ENCODE peak calls at places on chromosomes 6 and 20, in four cellular contexts. I is heart left ventricle; F is tibial artery; G is CD8-positive, alpha-beta memory T cell. M is an unnamed sample. For H3K36me3, the result is how much of the 10 kb centered on the place peaks cover.

GRCh38 chr20:62381202-62381797 is 5.6 kb upstream of the RPS21 start:
- DNase-seq in I (no peak), F (no peak), G (no peak), M (no peak)

GRCh38 chr6:3785745-3786098 is 34.2 kb upstream of the PXDC1 start:
- DNase-seq in I (no peak), F (no peak), G (no peak), M (no peak)

GRCh38 chr20:58117944-58118343 is 110.5 kb downstream of the ANKRD60 start:
- DNase-seq in I (no peak), F (no peak), G (no peak), M (no peak)

GRCh38 chr6:139386404-139386803 is 12.0 kb upstream of the CITED2 start:
- DNase-seq in I (no peak), F (no peak), G (no peak), M (no peak)

GRCh38 chr20:36435799-36436541 is 105.3 kb upstream of the MYL9 start:
- DNase-seq in I (peak), F (peak), G (peak), M (peak)

GRCh38 chr6:10451828-10452509 is 37.1 kb upstream of the TFAP2A start:
- DNase-seq in I (no peak), F (no peak), G (no peak), M (no peak)

GRCh38 chr20:45867811-45868176 is 10.4 kb downstream of the ZSWIM3 start:
- DNase-seq in I (no peak), F (no peak), G (no peak), M (no peak)

GRCh38 chr6:107653183-107653580 is 163.3 kb downstream of the SOBP start:
- DNase-seq in I (peak), F (no peak), G (no peak), M (no peak)

GRCh38 chr6:30885999-30886896 is 1.9 kb downstream of the DDR1 start:
- DNase-seq in I (no peak), F (peak), G (no peak), M (peak)

GRCh38 chr6:40568062-40568708 is 19.0 kb downstream of the LRFN2 start:
- DNase-seq in I (no peak), F (no peak), G (no peak), M (no peak)

GRCh38 chr6:19999319-20000191 is 162.4 kb downstream of the ID4 start:
- DNase-seq in I (no peak), F (no peak), G (no peak), M (no peak)

GRCh38 chr6:106529438-106529837 is 99.9 kb downstream of the RTN4IP1 start:
- DNase-seq in I (no peak), F (no peak), G (no peak), M (no peak)

GRCh38 chr20:4053516-4053919 is 38.2 kb upstream of the RNF24 start:
- DNase-seq in I (no peak), F (no peak), G (no peak), M (no peak)

GRCh38 chr20:3716195-3716834 is 3.9 kb upstream of the SIGLEC1 start:
- DNase-seq in I (peak), F (no peak), G (peak), M (peak)

DNA sequence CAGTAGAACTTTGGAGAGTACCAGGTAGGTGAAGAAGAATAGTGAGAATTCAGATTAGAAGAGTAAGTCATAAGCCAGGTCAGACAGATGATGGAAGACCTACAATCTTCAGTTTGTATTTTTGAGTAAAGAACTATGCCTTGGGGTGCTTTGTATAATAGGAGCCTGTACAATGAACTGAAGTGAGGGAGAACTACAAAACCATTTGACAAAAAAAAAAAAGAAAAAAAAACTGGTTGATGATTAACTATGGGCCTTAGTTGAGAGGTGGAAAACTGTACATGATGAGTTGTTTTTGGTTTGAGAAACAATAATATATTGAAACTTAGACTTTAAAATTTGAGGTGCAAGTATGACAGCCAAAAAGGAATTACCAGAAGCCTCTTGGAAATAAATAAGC is 25.7 kb downstream of the VTA1 start:
- DNase-seq in I (no peak), F (no peak), G (no peak), M (no peak)
- H3K36me3 ChIP-seq in I (half or more), F (half or more), G (under half), M (under half)

DNA sequence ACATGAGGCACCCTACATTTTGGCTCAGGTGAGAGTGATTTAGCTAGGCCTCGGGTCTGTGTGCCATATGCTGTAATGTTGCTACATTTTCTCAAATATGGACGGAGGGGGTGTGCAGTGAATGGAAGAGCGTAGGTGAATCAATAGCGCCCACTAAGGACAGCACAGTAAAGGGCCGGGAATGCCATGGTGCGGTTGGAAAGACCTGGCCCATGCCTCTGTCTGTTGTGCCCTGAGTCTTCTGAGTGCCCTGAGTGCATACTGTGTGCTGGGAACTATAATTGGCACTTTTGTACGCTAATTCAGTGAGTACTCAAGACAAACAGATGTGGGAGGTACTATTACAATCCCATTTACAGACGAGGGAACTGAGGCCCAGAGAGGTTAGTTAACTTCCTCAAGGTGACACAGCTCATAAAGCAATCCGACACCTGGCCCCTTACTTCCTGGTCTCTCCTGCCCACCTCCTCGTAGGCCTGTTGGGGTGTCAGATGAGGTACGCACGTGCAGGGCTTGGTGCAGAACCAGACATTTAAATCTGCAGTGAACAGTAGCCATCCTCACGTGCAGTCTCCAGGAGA is 17.3 kb downstream of the SLC22A1 start:
- DNase-seq in I (no peak), F (no peak), G (no peak), M (no peak)
- H3K36me3 ChIP-seq in I (under half), F (under half), G (under half), M (under half)

GRCh38 chr6:53344993-53345392 is 3.8 kb downstream of the ELOVL5 start:
- DNase-seq in I (no peak), F (no peak), G (no peak), M (no peak)
- H3K36me3 ChIP-seq in I (under half), F (under half), G (under half), M (under half)

GRCh38 chr6:27073441-27073840 is 174.1 kb upstream of the PRSS16 start:
- DNase-seq in I (no peak), F (no peak), G (no peak), M (no peak)
- H3K36me3 ChIP-seq in I (under half), F (under half), G (under half), M (under half)

GRCh38 chr20:5181955-5182354 is 55.1 kb downstream of the CDS2 start:
- DNase-seq in I (no peak), F (no peak), G (no peak), M (no peak)

GRCh38 chr20:5181492-5181891 is 54.7 kb downstream of the CDS2 start:
- DNase-seq in I (no peak), F (no peak), G (no peak), M (no peak)

GRCh38 chr20:5182615-5183254 is 55.9 kb downstream of the CDS2 start:
- DNase-seq in I (no peak), F (no peak), G (no peak), M (no peak)

GRCh38 chr20:5180421-5180820 is 53.6 kb downstream of the CDS2 start:
- DNase-seq in I (no peak), F (no peak), G (no peak), M (no peak)

DNA sequence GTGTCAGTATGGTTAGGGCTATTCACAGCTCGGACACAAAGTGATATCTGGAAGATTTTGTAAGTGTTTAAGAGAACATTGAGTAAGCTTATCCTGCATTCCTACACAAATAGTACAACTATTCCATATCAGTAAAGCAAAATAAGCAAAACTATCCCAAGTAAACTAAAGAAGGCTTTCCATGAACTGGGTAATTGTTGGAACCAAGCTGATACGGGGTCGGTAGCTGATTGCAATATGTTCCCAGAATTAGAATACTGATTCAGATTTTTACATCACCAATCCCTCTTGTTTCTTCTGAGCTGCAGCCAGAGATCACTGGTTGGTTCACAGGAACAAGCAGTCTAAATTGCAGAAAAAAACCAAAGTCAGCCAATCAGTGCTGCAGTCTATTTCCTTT is 54.1 kb downstream of the CDS2 start:
- DNase-seq in I (no peak), F (no peak), G (no peak), M (no peak)
- H3K36me3 ChIP-seq in I (half or more), F (half or more), G (half or more), M (under half)

DNA sequence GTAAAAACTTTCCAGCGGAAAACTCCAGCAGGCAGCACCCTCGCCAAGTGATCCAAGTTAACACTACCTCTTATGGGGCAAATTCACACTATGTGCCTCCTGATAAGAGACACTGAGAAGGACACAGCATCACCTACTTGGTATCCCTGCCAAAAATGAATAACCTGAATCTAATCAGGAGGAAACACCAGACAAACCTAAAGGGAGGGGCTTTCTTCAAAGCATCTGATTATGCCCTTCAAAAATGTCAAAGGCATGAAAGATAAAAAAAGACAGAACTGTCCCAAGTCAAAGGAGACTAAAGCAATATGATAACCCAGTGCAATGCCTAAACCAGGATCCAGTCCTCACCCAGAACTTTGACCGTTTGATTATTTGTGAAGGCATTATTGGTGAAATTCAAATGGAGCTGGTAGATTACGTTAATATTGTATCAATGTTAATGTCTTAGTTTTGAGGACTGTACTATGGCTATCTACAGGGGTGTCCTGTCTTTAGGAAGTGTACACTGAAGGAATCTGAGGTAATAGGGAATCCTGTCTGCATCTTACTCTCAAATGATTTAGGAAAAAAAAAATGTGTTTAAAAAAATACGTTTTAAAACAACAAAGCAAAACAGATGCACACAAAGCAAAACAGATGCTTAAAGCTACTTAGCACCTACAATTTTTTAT is 8.3 kb downstream of the TBC1D7 start:
- DNase-seq in I (no peak), F (no peak), G (no peak), M (no peak)
- H3K36me3 ChIP-seq in I (half or more), F (half or more), G (under half), M (under half)

GRCh38 chr20:47674686-47675085 is 110.6 kb downstream of the SULF2 start:
- DNase-seq in I (no peak), F (no peak), G (no peak), M (peak)
- H3K36me3 ChIP-seq in I (under half), F (under half), G (under half), M (under half)

DNA sequence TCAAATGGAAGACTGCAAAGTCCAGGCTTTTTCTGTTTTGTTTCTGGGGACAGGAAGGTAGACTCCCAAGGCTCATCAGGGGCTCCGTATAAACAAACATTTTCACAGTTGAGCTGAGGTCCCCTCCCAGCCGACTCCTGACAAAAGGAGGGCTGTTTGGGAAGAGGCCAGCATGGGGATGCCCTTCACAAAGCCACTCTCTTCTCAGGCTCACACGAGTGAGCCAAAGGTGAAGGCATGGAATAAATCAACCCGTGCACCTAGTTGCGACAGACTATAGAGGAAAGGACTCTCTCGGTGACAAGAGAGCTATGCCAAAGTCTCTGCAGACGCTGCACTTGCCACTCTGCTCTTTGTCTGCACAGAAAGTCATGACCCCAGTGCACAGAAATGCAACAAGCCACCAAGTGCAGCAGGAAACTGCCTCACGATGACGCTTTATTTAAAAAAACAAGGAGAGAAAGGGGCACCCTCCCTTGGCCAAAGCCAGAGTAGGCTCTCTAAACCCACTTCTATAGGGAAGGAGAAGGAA is 21.1 kb downstream of the JAG1 start:
- DNase-seq in I (no peak), F (peak), G (no peak), M (no peak)
- H3K36me3 ChIP-seq in I (half or more), F (half or more), G (under half), M (under half)

GRCh38 chr6:38679668-38680067 is 23.3 kb downstream of the GLO1 start:
- DNase-seq in I (no peak), F (no peak), G (no peak), M (no peak)

GRCh38 chr6:38673397-38674165 is 29.4 kb downstream of the GLO1 start:
- DNase-seq in I (no peak), F (no peak), G (no peak), M (no peak)

GRCh38 chr6:38676974-38677544 is 25.9 kb downstream of the GLO1 start:
- DNase-seq in I (no peak), F (no peak), G (no peak), M (no peak)

GRCh38 chr6:38678178-38678760 is 24.7 kb downstream of the GLO1 start:
- DNase-seq in I (no peak), F (no peak), G (no peak), M (no peak)

DNA sequence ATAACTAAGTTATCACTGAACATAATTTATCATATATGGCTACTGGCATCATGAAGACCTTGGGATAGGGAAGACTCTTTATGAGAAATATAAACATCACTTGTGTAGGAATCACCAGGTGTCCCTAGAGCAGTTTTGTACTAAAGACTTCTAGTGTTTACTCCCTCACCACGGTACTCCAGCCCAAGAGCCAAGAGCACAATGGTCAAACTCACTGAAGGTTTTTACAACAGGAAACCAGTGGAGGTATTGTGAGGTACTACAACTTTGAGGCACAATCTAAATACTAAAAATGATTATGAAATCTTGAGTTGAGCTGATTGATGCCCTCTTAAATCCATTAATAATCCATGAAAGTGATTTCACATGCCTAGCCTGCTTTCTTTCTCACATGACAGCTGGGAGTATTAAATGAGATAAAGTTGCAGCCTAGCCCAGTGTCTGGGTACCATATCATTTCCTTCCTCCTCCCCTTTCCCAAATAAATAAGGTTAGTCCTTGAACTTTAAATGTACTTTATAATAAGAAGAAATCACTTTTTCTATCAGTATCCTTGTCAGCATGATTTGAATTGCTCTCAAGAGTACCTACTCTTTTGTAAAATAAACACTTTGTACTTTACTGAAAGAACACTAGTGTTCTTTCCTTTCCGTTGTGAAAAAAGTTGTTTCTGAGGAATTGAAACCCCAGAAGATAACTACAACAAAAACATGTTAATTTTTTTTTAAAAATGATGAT is 26.5 kb downstream of the GLO1 start:
- DNase-seq in I (no peak), F (no peak), G (no peak), M (no peak)
- H3K36me3 ChIP-seq in I (half or more), F (under half), G (under half), M (under half)